ENCODE peak calls at places on chromosomes 4 and X, in eight cellular contexts. Y is substantia nigra; P is lower lobe of right lung; H is CD4-positive, alpha-beta T cell; B is activated naive CD4-positive, alpha-beta T cell; M is activated CD8-positive, alpha-beta memory T cell treated with anti-CD3 and anti-CD28 coated beads for 48 hours; J is stimulated activated CD4-positive, alpha-beta T cell treated with anti-CD3 and anti-CD28 coated beads, Interleukin-2, amount 100 ng/mL, for 24 hours; R is coronary artery. N is an unnamed sample.

GRCh38 chr4:168551211-168551610 is 54.4 kb downstream of the PALLD start:
- DNase-seq in Y (no peak), P (no peak), M (no peak), B (no peak), H (no peak), R (no peak), J (no peak), N (no peak)

GRCh38 chr4:73617256-73617655 is 3.0 kb downstream of the RASSF6 start:
- DNase-seq in Y (no peak), M (no peak), J (no peak), R (no peak), P (no peak), H (no peak), B (no peak), N (no peak)

GRCh38 chr4:16034010-16034829 is 49.6 kb downstream of the PROM1 start:
- DNase-seq in P (no peak), H (no peak), Y (no peak), R (no peak), B (no peak), J (no peak), M (no peak), N (no peak)

GRCh38 chr4:146333187-146333894 is 119.0 kb downstream of the REELD1 start:
- DNase-seq in Y (no peak), R (no peak), J (peak; percentile 21), B (no peak), P (no peak), H (no peak), M (no peak), N (peak; percentile 17)

GRCh38 chrX:22365460-22365859 is 92.7 kb downstream of the CBLL2 start:
- DNase-seq in Y (no peak), H (no peak), P (no peak), B (no peak), R (no peak), M (no peak), J (no peak), N (no peak)

GRCh38 chr4:1459664-1460511 is 53.6 kb upstream of the NKX1-1 start:
- DNase-seq in B (no peak), Y (no peak), R (peak; percentile 65), H (no peak), M (no peak), J (no peak), P (peak; percentile 36), N (no peak)

GRCh38 chr4:53476232-53477037 is 99.0 kb downstream of the FIP1L1 start:
- DNase-seq in B (no peak), P (no peak), Y (no peak), M (no peak), J (no peak), R (peak; percentile 75), H (no peak), N (no peak)

GRCh38 chr4:150261571-150261970 is 183.3 kb downstream of the DCLK2 start:
- DNase-seq in R (no peak), H (no peak), B (no peak), J (no peak), M (no peak), P (no peak), Y (no peak), N (no peak)

GRCh38 chr4:123408471-123409084 is 12.0 kb downstream of the SPRY1 start:
- DNase-seq in B (no peak), J (no peak), M (no peak), P (no peak), Y (no peak), R (no peak), H (no peak), N (no peak)

GRCh38 chr4:1856920-1857699 is 1.2 kb upstream of the LETM1 start:
- DNase-seq in Y (no peak), M (no peak), R (no peak), P (no peak), H (no peak), B (no peak), J (no peak), N (no peak)

GRCh38 chr4:106358899-106359298 is 9.7 kb downstream of the GIMD1 start:
- DNase-seq in H (no peak), R (no peak), Y (no peak), B (no peak), M (no peak), J (no peak), P (no peak), N (no peak)

GRCh38 chr4:180150818-180151217 is 2092.4 kb upstream of the TENM3 start:
- DNase-seq in H (no peak), Y (no peak), M (no peak), J (no peak), P (no peak), R (no peak), B (no peak), N (no peak)

GRCh38 chr4:141432000-141432712 is 204.2 kb upstream of the IL15 start:
- DNase-seq in B (no peak), P (no peak), M (no peak), Y (no peak), J (no peak), H (no peak), R (no peak), N (no peak)

GRCh38 chrX:96102997-96103396 is 581.6 kb upstream of the DIAPH2 start:
- DNase-seq in B (no peak), J (no peak), M (no peak), R (no peak), H (no peak), P (no peak), Y (no peak), N (no peak)

GRCh38 chr4:141435446-141436225 is 200.7 kb upstream of the IL15 start:
- DNase-seq in Y (no peak), M (no peak), P (no peak), J (no peak), H (no peak), R (no peak), B (no peak), N (no peak)

GRCh38 chrX:22520128-22520828 is 247.6 kb downstream of the CBLL2 start:
- DNase-seq in R (no peak), M (no peak), B (no peak), Y (no peak), J (no peak), H (no peak), P (no peak), N (no peak)